ENCODE peak calls at places on chromosomes 3 and 15, in six cellular contexts. Z is astrocyte of the cerebellum, W is progenitor cell of endocrine pancreas, Q is keratinocyte, R is GM12878, M is mucosa of descending colon. T is an unnamed sample.
A peak's percentile ranks its signal among the peaks of the same experiment; 100 is the strongest.

GRCh38 chr3:18758047-18758704 is 333.0 kb upstream of the SATB1 start:
- DNase-seq in Z (peak; percentile 3), W (no peak), Q (peak; percentile 71), R (peak; percentile 28), M (no peak), T (peak; percentile 39)

GRCh38 chr3:122694966-122695365 is 14.3 kb downstream of the PARP14 start:
- DNase-seq in Z (no peak), W (no peak), Q (no peak), R (peak; percentile 62), M (no peak), T (no peak)

GRCh38 chr3:33420966-33421365 is 19.2 kb downstream of the UBP1 start:
- DNase-seq in Z (no peak), W (no peak), Q (no peak), R (no peak), M (no peak), T (no peak)

GRCh38 chr15:50786871-50787270 is 21.4 kb upstream of the SPPL2A start:
- DNase-seq in Z (no peak), W (no peak), Q (no peak), R (no peak), M (no peak), T (no peak)

GRCh38 chr3:177452487-177452886 is 255.2 kb upstream of the TBL1XR1 start:
- DNase-seq in Z (peak; percentile 80), W (no peak), Q (no peak), R (no peak), M (no peak), T (no peak)

GRCh38 chr15:49247556-49248102 is 77.6 kb downstream of the GALK2 start:
- DNase-seq in Z (no peak), W (no peak), Q (no peak), R (no peak), M (no peak), T (no peak)

GRCh38 chr3:169497567-169498257 is 165.8 kb downstream of the MECOM start:
- DNase-seq in Z (peak; percentile 48), W (no peak), Q (no peak), R (no peak), M (no peak), T (no peak)

GRCh38 chr3:104810896-104811295 is 555.8 kb upstream of the ALCAM start:
- DNase-seq in Z (no peak), W (no peak), Q (no peak), R (no peak), M (no peak), T (no peak)

GRCh38 chr3:112136959-112137693 is 4.1 kb upstream of the GCSAM start:
- DNase-seq in Z (peak; percentile 8), W (no peak), Q (no peak), R (no peak), M (no peak), T (no peak)

GRCh38 chr3:143084856-143085731 is 34.5 kb upstream of the CHST2 start:
- DNase-seq in Z (no peak), W (no peak), Q (no peak), R (peak; percentile 71), M (no peak), T (peak; percentile 66)

GRCh38 chr3:36700537-36701248 is 63.7 kb downstream of the DCLK3 start:
- DNase-seq in Z (peak; percentile 70), W (peak; percentile 54), Q (no peak), R (no peak), M (no peak), T (no peak)

GRCh38 chr15:23954931-23955330 is 267.8 kb upstream of the NDN start:
- DNase-seq in Z (no peak), W (no peak), Q (no peak), R (no peak), M (no peak), T (no peak)

GRCh38 chr3:98717584-98717983 is 45.6 kb upstream of the ST3GAL6 start:
- DNase-seq in Z (no peak), W (no peak), Q (no peak), R (no peak), M (no peak), T (no peak)

GRCh38 chr15:89852342-89853005 is 37.8 kb upstream of the ANPEP start:
- DNase-seq in Z (no peak), W (no peak), Q (no peak), R (no peak), M (no peak), T (no peak)

GRCh38 chr3:190546881-190547510 is 33.1 kb downstream of the IL1RAP start:
- DNase-seq in Z (no peak), W (no peak), Q (no peak), R (no peak), M (no peak), T (no peak)

GRCh38 chr3:35932995-35933394 is 293.7 kb downstream of the ARPP21 start:
- DNase-seq in Z (peak; percentile 90), W (no peak), Q (no peak), R (no peak), M (no peak), T (no peak)

GRCh38 chr15:56732135-56732880 is 1.0 kb downstream of the ZNF280D start:
- DNase-seq in Z (peak; percentile 54), W (no peak), Q (no peak), R (no peak), M (no peak), T (no peak)

GRCh38 chr15:48645558-48646330 is at the start of gene FBN1:
- DNase-seq in Z (peak; percentile 68), W (peak; percentile 25), Q (no peak), R (peak; percentile 33), M (peak; percentile 61), T (peak; percentile 44)

GRCh38 chr15:74213858-74214284 is 11.3 kb upstream of the STRA6 start:
- DNase-seq in Z (no peak), W (no peak), Q (no peak), R (no peak), M (no peak), T (no peak)

GRCh38 chr15:58043192-58043903 is 22.2 kb downstream of the ALDH1A2 start:
- DNase-seq in Z (peak; percentile 18), W (no peak), Q (no peak), R (no peak), M (no peak), T (no peak)

GRCh38 chr3:99108508-99108907 is 207.0 kb upstream of the DCBLD2 start:
- DNase-seq in Z (peak; percentile 83), W (no peak), Q (peak; percentile 83), R (no peak), M (no peak), T (no peak)

GRCh38 chr3:66989860-66990696 is 8.0 kb upstream of the KBTBD8 start:
- DNase-seq in Z (no peak), W (no peak), Q (no peak), R (peak; percentile 40), M (no peak), T (peak; percentile 67)
- TF ChIP-seq CTCF in Z (peak; percentile 13), W (peak; percentile 28), Q (peak; percentile 13), R (peak; percentile 68), M (no peak), T (peak; percentile 85)

GRCh38 chr3:58246148-58247051 is 8.8 kb downstream of the ABHD6 start:
- DNase-seq in Z (no peak), W (no peak), Q (no peak), R (no peak), M (no peak), T (no peak)

GRCh38 chr3:58254144-58254543 is 16.6 kb downstream of the ABHD6 start:
- DNase-seq in Z (no peak), W (no peak), Q (no peak), R (no peak), M (no peak), T (no peak)

GRCh38 chr3:58250093-58250707 is 12.6 kb downstream of the ABHD6 start:
- DNase-seq in Z (no peak), W (no peak), Q (no peak), R (no peak), M (no peak), T (no peak)

GRCh38 chr3:58251653-58252052 is 14.1 kb downstream of the ABHD6 start:
- DNase-seq in Z (no peak), W (no peak), Q (no peak), R (no peak), M (no peak), T (no peak)

DNA sequence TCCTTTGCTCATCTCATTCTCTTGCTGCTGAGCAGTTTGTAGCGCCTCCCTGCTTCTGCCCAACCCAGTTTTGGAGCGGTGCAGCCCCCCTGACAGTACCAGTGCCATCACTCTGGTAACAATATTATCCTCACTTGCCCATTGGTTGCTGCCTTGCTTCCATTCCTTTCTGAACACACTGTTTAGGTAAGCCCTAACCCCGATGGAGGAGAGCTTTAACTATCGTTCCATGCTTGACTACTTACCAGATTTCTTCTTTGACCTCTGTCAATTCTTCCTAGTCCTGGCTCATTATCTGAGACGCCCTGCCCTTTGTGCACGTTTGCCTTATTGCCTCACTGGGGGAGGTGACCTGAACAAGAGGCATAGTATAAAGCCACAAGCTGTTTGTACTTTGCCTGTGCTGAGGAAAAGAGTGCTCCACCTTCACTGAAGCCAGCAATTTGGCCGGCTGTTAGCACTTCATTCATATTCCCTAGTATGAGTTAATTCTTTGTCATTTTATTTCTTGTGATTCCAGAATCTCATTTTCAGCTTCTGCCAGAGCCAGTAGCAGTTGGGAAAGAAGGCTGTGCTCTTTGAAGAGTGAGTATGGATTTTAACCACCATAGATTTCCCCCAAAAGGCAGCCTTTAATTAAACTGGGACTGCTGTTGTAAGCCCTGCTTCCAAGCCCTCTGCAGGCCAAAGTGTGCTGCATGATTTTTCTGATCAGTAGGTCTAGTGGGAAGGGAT is 11.9 kb downstream of the ABHD6 start:
- DNase-seq in Z (no peak), W (no peak), Q (no peak), R (no peak), M (peak; percentile 59), T (no peak)
- TF ChIP-seq CTCF in Z (peak; percentile 57), W (peak; percentile 44), Q (peak; percentile 18), R (no peak), M (no peak), T (no peak)

GRCh38 chr15:36458406-36458805 is 121.0 kb upstream of the CDIN1 start:
- DNase-seq in Z (peak; percentile 16), W (no peak), Q (no peak), R (no peak), M (no peak), T (no peak)
- TF ChIP-seq CTCF in Z (no peak), W (no peak), Q (no peak), R (no peak), M (no peak), T (no peak)

DNA sequence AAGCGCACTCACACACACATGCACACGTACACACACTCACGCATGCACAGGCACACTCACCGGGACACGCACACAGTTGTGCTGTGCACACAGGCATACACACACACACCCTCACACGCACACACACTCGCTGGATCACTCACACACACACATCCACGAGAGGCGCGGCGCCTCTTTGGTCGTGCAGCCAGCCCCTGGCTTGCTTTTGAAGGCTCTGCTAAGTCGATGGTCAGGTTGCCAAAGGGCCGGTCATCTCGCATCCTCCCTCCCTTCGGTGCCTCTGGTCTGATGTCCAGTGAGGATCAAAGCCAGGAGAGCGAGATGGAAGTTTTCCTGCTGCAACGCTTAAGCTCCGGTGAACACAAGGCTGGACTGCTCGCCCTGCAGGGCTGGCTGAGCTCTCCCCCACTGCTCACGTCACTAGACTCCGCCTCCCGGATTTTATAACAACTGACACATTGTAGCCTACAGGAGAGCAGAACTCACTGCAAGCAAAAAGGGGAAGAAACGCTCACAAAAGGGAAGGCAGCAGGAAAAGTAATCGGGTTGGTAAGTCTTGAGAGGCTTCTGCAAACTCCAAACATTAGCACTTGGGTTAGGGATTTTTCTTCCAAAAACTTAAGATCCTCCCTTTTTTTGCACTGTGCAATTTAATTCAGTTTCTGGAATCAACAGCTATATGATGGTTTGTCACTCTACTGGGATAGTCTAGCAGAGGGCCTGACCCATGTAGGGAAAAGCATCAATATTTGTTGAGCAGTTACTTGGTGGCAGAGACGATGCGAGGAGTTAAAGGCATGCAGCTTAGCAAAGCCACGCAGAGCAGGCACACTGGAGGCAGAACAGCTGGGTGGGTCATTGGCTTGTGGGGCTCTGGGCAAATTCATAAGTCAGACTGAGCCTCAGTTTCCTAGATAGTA is at the start of gene SRGAP3:
- DNase-seq in Z (peak; percentile 81), W (peak; percentile 54), Q (peak; percentile 63), R (peak; percentile 73), M (peak; percentile 81), T (peak; percentile 69)
- TF ChIP-seq CTCF in Z (peak; percentile 48), W (peak; percentile 31), Q (peak; percentile 34), R (peak; percentile 42), M (no peak), T (peak; percentile 42)

GRCh38 chr3:12948891-12949711 is 107.7 kb upstream of the RPL32 start:
- DNase-seq in Z (no peak), W (no peak), Q (peak; percentile 69), R (no peak), M (no peak), T (no peak)
- TF ChIP-seq CTCF in Z (no peak), W (no peak), Q (no peak), R (peak; percentile 25), M (no peak), T (peak; percentile 14)